ENCODE peak calls at places on chromosome 7, in five cellular contexts. G is RWPE2, T is heart left ventricle, X is mesendoderm, W is neural progenitor cell. Y is an unnamed sample. For H3K27me3, the result is how much of the 10 kb centered on the place peaks cover.

GRCh38 chr7:47535033-47535703 is 46.7 kb downstream of the TNS3 start:
- DNase-seq in T (no peak), G (no peak), W (peak), X (no peak), Y (no peak)

GRCh38 chr7:601573-602340 is 82.1 kb upstream of the PDGFA start:
- DNase-seq in X (no peak), G (peak), T (no peak), W (no peak), Y (no peak)

GRCh38 chr7:37211097-37211496 is 237.6 kb downstream of the ELMO1 start:
- DNase-seq in X (no peak), T (peak), W (no peak), G (no peak), Y (peak)

GRCh38 chr7:112723416-112723815 is 66.8 kb downstream of the TMEM168 start:
- DNase-seq in W (no peak), G (no peak), T (no peak), X (no peak), Y (no peak)

GRCh38 chr7:141584935-141585334 is 33.7 kb downstream of the AGK start:
- DNase-seq in G (no peak), T (no peak), W (peak), X (peak), Y (no peak)

GRCh38 chr7:151518105-151518780 is 1.5 kb downstream of the RHEB start:
- DNase-seq in W (peak), T (peak), X (peak), G (no peak), Y (peak)

GRCh38 chr7:110766874-110767273 is 324.1 kb upstream of the LRRN3 start:
- DNase-seq in G (no peak), T (no peak), W (no peak), X (no peak), Y (no peak)

GRCh38 chr7:73567701-73568685 is 10.4 kb downstream of the TBL2 start:
- DNase-seq in W (no peak), X (no peak), T (no peak), G (no peak), Y (no peak)

GRCh38 chr7:98280791-98281756 is at the start of gene BRI3:
- DNase-seq in G (peak), T (peak), W (peak), X (peak), Y (peak)

GRCh38 chr7:55063036-55063435 is 44.2 kb downstream of the EGFR start:
- DNase-seq in W (no peak), T (no peak), X (no peak), G (no peak), Y (no peak)

GRCh38 chr7:33278095-33278494 is 148.7 kb downstream of the BBS9 start:
- DNase-seq in T (no peak), G (no peak), X (peak), W (no peak), Y (no peak)

GRCh38 chr7:35035511-35035921 is 1.8 kb downstream of the DPY19L1 start:
- DNase-seq in W (peak), T (no peak), G (no peak), X (peak), Y (peak)

GRCh38 chr7:12684186-12684585 is 3.2 kb upstream of the ARL4A start:
- DNase-seq in T (no peak), W (no peak), G (no peak), X (no peak), Y (no peak)

GRCh38 chr7:31488562-31489203 is 25.2 kb upstream of the ITPRID1 start:
- DNase-seq in X (peak), G (no peak), T (peak), W (peak), Y (peak)

GRCh38 chr7:106957766-106958165 is 86.7 kb upstream of the PRKAR2B start:
- DNase-seq in G (no peak), W (no peak), X (peak), T (peak), Y (no peak)

GRCh38 chr7:106962751-106963150 is 81.8 kb upstream of the PRKAR2B start:
- DNase-seq in G (no peak), W (no peak), T (no peak), X (no peak), Y (no peak)

GRCh38 chr7:106964455-106964854 is 80.0 kb upstream of the PRKAR2B start:
- DNase-seq in G (no peak), W (no peak), X (peak), T (no peak), Y (no peak)

DNA sequence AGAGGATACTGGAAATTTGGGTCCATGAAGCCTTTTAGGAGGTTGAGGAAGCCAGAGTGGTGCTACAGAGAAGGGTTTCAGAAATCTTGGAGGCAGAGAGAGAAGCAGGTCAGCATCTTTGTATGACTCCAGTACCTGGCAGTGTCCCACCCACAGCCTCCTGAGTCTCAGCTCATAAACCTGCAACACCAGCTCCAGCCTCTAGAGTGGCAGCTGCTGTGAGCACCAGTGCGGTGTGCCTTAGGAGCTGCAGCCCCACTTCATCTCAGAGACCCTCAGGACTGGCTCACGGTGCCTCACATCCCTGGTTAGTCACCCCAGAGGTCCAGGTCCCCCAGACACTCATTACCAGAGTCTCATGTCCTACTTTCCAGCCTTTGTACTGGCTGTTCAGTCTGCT is 84.8 kb upstream of the PRKAR2B start:
- DNase-seq in W (peak), X (peak), T (no peak), G (no peak), Y (no peak)
- H3K27me3 ChIP-seq in W (under half), X (under half), T (under half), G (under half), Y (under half)

GRCh38 chr7:22726345-22726848 is 603 bp upstream of the IL6 start:
- DNase-seq in W (peak), X (peak), T (peak), G (peak), Y (peak)

GRCh38 chr7:22725585-22725984 is 1.4 kb upstream of the IL6 start:
- DNase-seq in W (peak), X (peak), G (no peak), T (no peak), Y (no peak)

GRCh38 chr7:22728416-22729029 is 1.5 kb downstream of the IL6 start:
- DNase-seq in G (no peak), X (peak), T (no peak), W (peak), Y (no peak)

GRCh38 chr7:22729180-22729579 is 2.2 kb downstream of the IL6 start:
- DNase-seq in T (no peak), G (no peak), W (no peak), X (no peak), Y (no peak)

GRCh38 chr7:22726849-22727792 is at the start of gene IL6:
- DNase-seq in W (peak), T (peak), X (peak), G (peak), Y (peak)
- H3K27me3 ChIP-seq in W (under half), T (under half), X (under half), G (under half), Y (under half)

GRCh38 chr7:115153770-115154468 is 232.0 kb downstream of the MDFIC start:
- DNase-seq in T (no peak), W (no peak), G (no peak), X (no peak), Y (no peak)
- H3K27me3 ChIP-seq in T (under half), W (under half), G (under half), X (under half), Y (under half)

DNA sequence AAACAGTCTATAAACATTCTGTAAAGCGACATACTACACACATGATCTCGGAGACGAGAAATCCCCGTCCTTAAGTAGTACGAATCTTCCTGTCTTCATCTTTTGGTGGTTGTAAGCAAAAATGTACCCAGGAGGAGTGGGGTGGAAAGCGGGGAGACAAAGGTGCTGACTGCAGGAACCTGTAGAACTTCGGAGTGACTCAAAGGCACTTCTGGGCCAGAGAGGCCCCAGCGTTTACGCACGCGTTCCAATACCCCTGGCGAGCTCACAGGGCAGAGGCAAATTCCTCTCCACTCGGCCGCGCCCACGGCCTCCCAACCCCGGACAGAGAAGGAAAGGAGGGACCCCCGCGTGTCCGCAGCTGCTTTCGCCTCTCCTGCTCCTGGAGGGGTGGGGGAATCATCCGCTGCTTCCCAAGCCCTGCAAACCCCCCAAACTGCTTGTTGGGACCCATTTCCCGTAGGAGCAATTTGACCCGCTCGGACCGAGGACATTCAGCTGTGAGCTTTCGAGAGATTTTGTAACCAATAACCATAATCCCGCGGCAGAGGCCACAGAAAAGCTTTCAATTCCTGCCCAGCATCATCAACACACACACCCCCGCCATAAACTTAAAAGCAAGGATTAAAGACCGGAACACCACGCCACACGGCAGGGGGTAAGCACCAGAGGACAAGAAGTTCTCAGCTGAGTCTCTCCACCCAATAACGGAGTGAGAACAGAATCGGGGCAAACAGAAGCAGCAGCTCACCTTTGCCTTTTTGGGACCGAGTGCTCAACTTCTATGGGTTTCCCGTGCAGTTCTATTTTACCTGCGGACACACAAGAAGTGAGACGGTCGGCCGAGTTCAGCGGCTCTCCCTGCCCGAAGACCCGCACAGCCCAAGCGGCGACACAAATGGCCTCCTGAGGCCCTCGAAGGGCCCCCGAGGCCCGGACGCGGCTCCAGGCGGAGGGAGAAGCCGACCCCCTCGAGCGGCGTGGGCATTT is 2.3 kb downstream of the IGF2BP3 start:
- DNase-seq in G (no peak), T (no peak), W (peak), X (peak), Y (no peak)
- H3K27me3 ChIP-seq in G (under half), T (half or more), W (under half), X (under half), Y (under half)

GRCh38 chr7:155368894-155369600 is 71.4 kb downstream of the INSIG1 start:
- DNase-seq in X (no peak), T (no peak), G (no peak), W (no peak), Y (no peak)
- H3K27me3 ChIP-seq in X (under half), T (half or more), G (half or more), W (half or more), Y (under half)

GRCh38 chr7:26183545-26184282 is 16.8 kb downstream of the HNRNPA2B1 start:
- DNase-seq in G (no peak), T (no peak), W (no peak), X (no peak), Y (no peak)
- H3K27me3 ChIP-seq in G (under half), T (under half), W (under half), X (under half), Y (under half)

DNA sequence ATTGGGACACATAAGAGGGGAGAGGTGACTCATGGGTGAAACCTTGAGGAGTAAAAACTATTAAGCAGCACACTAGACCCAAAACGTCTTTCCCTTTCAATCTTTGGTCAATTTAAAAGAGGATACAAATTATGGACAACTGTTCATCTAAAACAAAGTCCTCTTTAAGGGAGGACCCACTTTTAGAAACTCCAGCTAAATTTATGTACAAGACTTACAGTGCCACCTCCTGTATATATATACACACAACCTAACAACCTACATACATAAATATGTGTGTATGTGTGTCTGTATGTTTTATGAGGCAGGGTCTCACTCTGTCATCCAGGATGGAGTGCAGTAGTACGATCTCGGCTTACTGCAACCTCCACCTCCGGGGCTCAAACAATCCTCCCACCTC is 18.1 kb upstream of the ZC3HAV1 start:
- DNase-seq in T (no peak), G (no peak), X (no peak), W (no peak), Y (no peak)
- H3K27me3 ChIP-seq in T (under half), G (under half), X (under half), W (under half), Y (under half)

GRCh38 chr7:156610130-156610529 is 30.4 kb upstream of the RNF32 start:
- DNase-seq in W (no peak), G (no peak), T (no peak), X (no peak), Y (no peak)

GRCh38 chr7:156611393-156612010 is 29.1 kb upstream of the RNF32 start:
- DNase-seq in G (no peak), X (no peak), T (no peak), W (no peak), Y (no peak)

GRCh38 chr7:156612930-156613329 is 27.6 kb upstream of the RNF32 start:
- DNase-seq in X (no peak), G (no peak), T (no peak), W (no peak), Y (no peak)

GRCh38 chr7:156609010-156609877 is 31.3 kb upstream of the RNF32 start:
- DNase-seq in W (no peak), X (no peak), G (no peak), T (no peak), Y (no peak)

DNA sequence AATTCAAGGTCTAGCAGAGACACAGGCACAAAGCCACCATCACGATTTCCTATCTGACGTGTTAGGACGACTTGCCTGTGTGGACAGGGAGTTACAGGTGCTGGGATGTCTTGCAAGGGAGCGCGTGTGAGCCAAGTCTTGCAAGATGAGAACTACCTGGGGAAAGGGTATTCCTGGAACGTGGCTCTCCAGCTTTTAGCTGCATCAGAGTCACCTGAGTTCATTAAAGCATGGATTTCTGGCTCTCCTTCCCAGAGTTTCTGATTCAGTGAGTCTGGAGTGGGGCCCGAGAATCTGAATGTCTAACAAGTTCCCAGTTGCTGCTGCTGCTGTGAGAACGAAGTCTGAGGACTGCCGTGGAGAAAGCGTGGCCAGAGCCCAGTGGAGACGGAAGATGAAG is 30.0 kb upstream of the RNF32 start:
- DNase-seq in T (no peak), X (no peak), W (no peak), G (no peak), Y (no peak)
- H3K27me3 ChIP-seq in T (under half), X (under half), W (under half), G (under half), Y (under half)

GRCh38 chr7:27210441-27211083 is 10.7 kb upstream of the HOXA13 start:
- DNase-seq in W (peak), G (no peak), T (peak), X (peak), Y (peak)

GRCh38 chr7:27208998-27209397 is 9.1 kb upstream of the HOXA13 start:
- DNase-seq in W (no peak), X (no peak), G (no peak), T (no peak), Y (no peak)

GRCh38 chr7:27211084-27211446 is 11.2 kb upstream of the HOXA13 start:
- DNase-seq in T (no peak), X (no peak), W (no peak), G (no peak), Y (no peak)

GRCh38 chr7:27211694-27212316 is 11.9 kb upstream of the HOXA13 start:
- DNase-seq in T (no peak), X (no peak), W (no peak), G (no peak), Y (no peak)

GRCh38 chr7:27209933-27210440 is 10.1 kb upstream of the HOXA13 start:
- DNase-seq in G (no peak), X (no peak), W (no peak), T (no peak), Y (no peak)
- H3K27me3 ChIP-seq in G (under half), X (half or more), W (half or more), T (half or more), Y (under half)

GRCh38 chr7:97011104-97011503 is 5.8 kb downstream of the DLX6 start:
- DNase-seq in T (no peak), W (no peak), X (no peak), G (no peak), Y (no peak)

GRCh38 chr7:97012293-97013005 is 7.1 kb downstream of the DLX6 start:
- DNase-seq in X (peak), G (no peak), W (peak), T (no peak), Y (no peak)

GRCh38 chr7:97008275-97008917 is 3.0 kb downstream of the DLX6 start:
- DNase-seq in G (no peak), T (no peak), X (no peak), W (no peak), Y (no peak)

GRCh38 chr7:97011536-97012292 is 6.4 kb downstream of the DLX6 start:
- DNase-seq in T (no peak), G (no peak), W (no peak), X (no peak), Y (no peak)

GRCh38 chr7:97009753-97010732 is 4.7 kb downstream of the DLX6 start:
- DNase-seq in G (no peak), X (peak), W (peak), T (no peak), Y (no peak)
- H3K27me3 ChIP-seq in G (half or more), X (half or more), W (half or more), T (half or more), Y (under half)